ENCODE peak calls at places on chromosomes 5 and 9, in four cellular contexts. S, W, N and B are unnamed samples.

GRCh38 chr9:137406085-137406773 is 16.7 kb downstream of the EXD3 start:
- DNase-seq in S (no peak), W (no peak), N (no peak), B (no peak)

GRCh38 chr5:16492398-16493175 is 27.0 kb upstream of the ZNF622 start:
- DNase-seq in N (no peak), W (no peak), S (no peak), B (no peak)

GRCh38 chr5:2187687-2188086 is 305.0 kb upstream of the IRX4 start:
- DNase-seq in N (no peak), S (no peak), W (no peak), B (no peak)

GRCh38 chr9:110869931-110870330 is 168.3 kb downstream of the LPAR1 start:
- DNase-seq in N (no peak), S (no peak), W (no peak), B (no peak)

GRCh38 chr5:68849103-68849502 is 244.7 kb upstream of the SLC30A5 start:
- DNase-seq in S (no peak), N (no peak), W (no peak), B (no peak)

GRCh38 chr9:83964973-83965349 is 15.1 kb downstream of the HNRNPK start:
- DNase-seq in W (no peak), N (no peak), S (no peak), B (no peak)

GRCh38 chr9:134203224-134203623 is 38.9 kb upstream of the RNU6ATAC start:
- DNase-seq in N (no peak), W (no peak), S (no peak), B (no peak)

GRCh38 chr9:135907006-135907434 is 326 bp downstream of the CAMSAP1 start:
- DNase-seq in S (no peak), W (no peak), N (no peak), B (peak; percentile 50)

GRCh38 chr5:90690317-90690716 is 131.7 kb downstream of the ADGRV1 start:
- DNase-seq in S (no peak), N (no peak), W (no peak), B (no peak)

GRCh38 chr5:123571927-123572326 is 60.0 kb downstream of the CSNK1G3 start:
- DNase-seq in N (no peak), S (no peak), W (no peak), B (no peak)

GRCh38 chr5:61744690-61745619 is 412.9 kb downstream of the ZSWIM6 start:
- DNase-seq in S (peak; percentile 3), W (peak; percentile 15), N (no peak), B (no peak)

GRCh38 chr9:120524852-120525251 is 55.1 kb downstream of the CDK5RAP2 start:
- DNase-seq in W (no peak), S (no peak), N (no peak), B (no peak)

GRCh38 chr5:41629897-41630296 is 119.5 kb upstream of the PLCXD3 start:
- DNase-seq in S (no peak), W (no peak), N (no peak), B (no peak)

GRCh38 chr5:115100556-115100955 is 69.2 kb downstream of the TRIM36 start:
- DNase-seq in N (no peak), W (no peak), S (no peak), B (no peak)

GRCh38 chr9:75185585-75186170 is 97.4 kb downstream of the OSTF1 start:
- DNase-seq in N (no peak), S (peak; percentile 16), W (peak; percentile 18), B (peak; percentile 67)

GRCh38 chr9:93108301-93109041 is 12.5 kb downstream of the CARD19 start:
- DNase-seq in W (no peak), N (no peak), S (no peak), B (no peak)

GRCh38 chr5:3512291-3512690 is 83.3 kb upstream of the IRX1 start:
- DNase-seq in N (no peak), S (no peak), W (no peak), B (no peak)

GRCh38 chr5:126519637-126520592 is 75.1 kb downstream of the ALDH7A1 start:
- DNase-seq in S (no peak), N (no peak), W (peak; percentile 46), B (no peak)

GRCh38 chr9:73081979-73082657 is 69.5 kb upstream of the ANXA1 start:
- DNase-seq in S (peak; percentile 62), W (peak; percentile 50), N (no peak), B (no peak)

GRCh38 chr9:19149230-19149629 is 21.9 kb upstream of the PLIN2 start:
- DNase-seq in N (no peak), S (no peak), W (no peak), B (no peak)

GRCh38 chr5:89083791-89084190 is 200.8 kb upstream of the MEF2C start:
- DNase-seq in W (no peak), S (no peak), N (no peak), B (no peak)

GRCh38 chr9:132585954-132586829 is 3.8 kb downstream of the BARHL1 start:
- DNase-seq in S (no peak), N (no peak), W (no peak), B (no peak)

GRCh38 chr9:136576269-136576626 is 30.4 kb upstream of the NOTCH1 start:
- DNase-seq in N (no peak), W (no peak), S (no peak), B (no peak)

GRCh38 chr9:74577956-74578355 is 80.8 kb downstream of the RORB start:
- DNase-seq in N (no peak), W (no peak), S (peak; percentile 9), B (no peak)

GRCh38 chr9:123349691-123350480 is 6.1 kb upstream of the CRB2 start:
- DNase-seq in W (peak; percentile 89), S (peak; percentile 50), N (no peak), B (peak; percentile 84)

GRCh38 chr9:16029056-16029615 is 476.3 kb downstream of the CCDC171 start:
- DNase-seq in W (no peak), S (no peak), N (no peak), B (no peak)

GRCh38 chr9:130579738-130580463 is 524 bp downstream of the FUBP3 start:
- DNase-seq in N (no peak), W (no peak), S (no peak), B (no peak)

DNA sequence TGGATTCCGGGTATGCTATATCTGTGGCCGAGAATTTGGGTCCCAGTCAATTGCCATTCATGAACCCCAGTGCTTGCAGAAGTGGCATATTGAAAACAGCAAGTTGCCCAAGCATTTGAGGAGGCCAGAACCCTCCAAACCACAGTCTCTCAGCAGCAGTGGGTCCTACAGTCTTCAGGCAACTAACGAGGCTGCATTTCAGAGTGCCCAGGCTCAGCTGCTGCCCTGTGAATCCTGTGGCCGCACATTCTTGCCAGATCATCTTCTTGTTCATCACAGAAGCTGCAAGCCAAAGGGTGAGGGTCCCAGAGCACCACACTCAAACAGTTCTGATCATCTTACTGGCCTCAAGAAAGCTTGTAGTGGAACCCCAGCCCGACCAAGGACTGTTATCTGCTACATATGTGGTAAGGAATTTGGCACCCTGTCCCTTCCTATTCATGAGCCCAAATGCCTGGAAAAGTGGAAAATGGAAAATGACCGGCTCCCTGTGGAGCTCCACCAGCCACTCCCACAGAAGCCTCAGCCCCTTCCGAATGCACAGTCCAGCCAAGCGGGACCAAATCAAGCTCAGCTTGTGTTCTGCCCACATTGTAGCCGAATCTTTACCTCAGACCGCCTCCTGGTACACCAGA is 23.0 kb downstream of the ZNF474 start:
- DNase-seq in S (no peak), W (no peak), N (no peak), B (no peak)
- TF ChIP-seq ETV6 in S (no peak), W (no peak), N (no peak), B (no peak)

GRCh38 chr9:124768275-124768674 is 2.8 kb downstream of the NR6A1 start:
- DNase-seq in S (no peak), W (no peak), N (no peak), B (no peak)
- TF ChIP-seq ETV6 in S (no peak), W (no peak), N (no peak), B (no peak)

GRCh38 chr5:149471406-149472183 is 79.6 kb downstream of the CSNK1A1 start:
- DNase-seq in N (no peak), S (no peak), W (no peak), B (no peak)
- TF ChIP-seq ETV6 in N (no peak), S (no peak), W (no peak), B (no peak)

GRCh38 chr9:128523199-128523925 is 18.8 kb downstream of the GLE1 start:
- DNase-seq in W (no peak), N (no peak), S (no peak), B (peak; percentile 22)
- TF ChIP-seq ETV6 in W (no peak), N (no peak), S (no peak), B (no peak)

GRCh38 chr5:149264432-149265069 is 7.1 kb upstream of the AFAP1L1 start:
- DNase-seq in W (peak; percentile 42), N (no peak), S (peak; percentile 21), B (peak; percentile 89)
- TF ChIP-seq ETV6 in W (no peak), N (no peak), S (no peak), B (peak; percentile 38)

DNA sequence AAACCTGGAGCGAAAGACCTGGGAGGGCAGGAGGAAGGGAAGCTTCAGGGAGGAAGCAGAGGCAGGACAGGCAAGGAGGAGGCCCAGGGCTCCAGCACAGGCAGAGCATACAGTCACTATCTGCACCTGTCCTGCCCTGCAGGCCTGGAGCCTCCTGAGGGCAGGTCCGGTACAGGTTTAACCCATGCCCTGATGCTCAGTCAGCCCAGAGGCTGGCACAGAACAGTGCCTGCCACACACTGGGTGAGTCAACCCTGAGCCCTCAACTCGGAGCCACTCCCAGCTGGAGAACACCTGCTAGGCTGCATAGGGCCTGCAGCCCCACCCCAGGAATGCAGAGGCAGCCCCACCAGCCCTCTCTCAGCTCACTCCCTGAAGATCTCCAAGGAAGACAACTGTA is 161.5 kb upstream of the PHYKPL start:
- DNase-seq in S (no peak), N (no peak), W (no peak), B (no peak)
- TF ChIP-seq ETV6 in S (no peak), N (no peak), W (no peak), B (no peak)